ENCODE peak calls at places on chromosomes 16 and 17, in ten cellular contexts. B, F, P, C, W, Z, N, R, G and Y are unnamed samples.

GRCh38 chr16:86354641-86355040 is 155.7 kb upstream of the FOXF1 start:
- DNase-seq in B (no peak), F (no peak), P (no peak), C (no peak), W (no peak), Z (no peak), N (no peak), R (no peak), G (no peak), Y (no peak)

GRCh38 chr16:74836111-74836671 is 61.6 kb upstream of the FA2H start:
- DNase-seq in B (no peak), F (no peak), P (no peak), C (no peak), W (no peak), Z (no peak), N (no peak), R (no peak), G (no peak), Y (no peak)

GRCh38 chr17:63498621-63499195 is 21.8 kb downstream of the ACE start:
- DNase-seq in B (no peak), F (peak; percentile 35), P (no peak), C (no peak), W (no peak), Z (no peak), N (peak; percentile 36), R (no peak), G (no peak), Y (no peak)

GRCh38 chr16:65457084-65457483 is 335.2 kb upstream of the CDH11 start:
- DNase-seq in B (no peak), F (no peak), P (no peak), C (no peak), W (no peak), Z (no peak), N (no peak), R (no peak), G (no peak), Y (no peak)

GRCh38 chr16:2842340-2843000 is 12.4 kb downstream of the ZG16B start:
- DNase-seq in B (peak; percentile 78), F (no peak), P (no peak), C (no peak), W (peak; percentile 32), Z (peak; percentile 80), N (no peak), R (no peak), G (peak; percentile 34), Y (no peak)

GRCh38 chr16:79269211-79269863 is 331.2 kb downstream of the MAF start:
- DNase-seq in B (no peak), F (no peak), P (no peak), C (no peak), W (no peak), Z (no peak), N (no peak), R (no peak), G (no peak), Y (no peak)

GRCh38 chr16:66365588-66365987 is 903 bp upstream of the CDH5 start:
- DNase-seq in B (peak; percentile 74), F (no peak), P (no peak), C (no peak), W (no peak), Z (no peak), N (no peak), R (no peak), G (no peak), Y (no peak)

GRCh38 chr16:12609937-12610699 is 193.6 kb downstream of the CPPED1 start:
- DNase-seq in B (no peak), F (no peak), P (no peak), C (no peak), W (no peak), Z (no peak), N (no peak), R (no peak), G (no peak), Y (no peak)

GRCh38 chr16:31128711-31129567 is 6.6 kb downstream of the PRSS8 start:
- DNase-seq in B (no peak), F (no peak), P (no peak), C (no peak), W (no peak), Z (peak; percentile 84), N (no peak), R (no peak), G (peak; percentile 98), Y (peak; percentile 70)

GRCh38 chr16:53805113-53805512 is 101.2 kb downstream of the FTO start:
- DNase-seq in B (no peak), F (no peak), P (no peak), C (no peak), W (no peak), Z (no peak), N (no peak), R (no peak), G (no peak), Y (no peak)

GRCh38 chr17:36888236-36888957 is 48.9 kb upstream of the LHX1 start:
- DNase-seq in B (no peak), F (no peak), P (no peak), C (no peak), W (no peak), Z (no peak), N (no peak), R (no peak), G (no peak), Y (no peak)

DNA sequence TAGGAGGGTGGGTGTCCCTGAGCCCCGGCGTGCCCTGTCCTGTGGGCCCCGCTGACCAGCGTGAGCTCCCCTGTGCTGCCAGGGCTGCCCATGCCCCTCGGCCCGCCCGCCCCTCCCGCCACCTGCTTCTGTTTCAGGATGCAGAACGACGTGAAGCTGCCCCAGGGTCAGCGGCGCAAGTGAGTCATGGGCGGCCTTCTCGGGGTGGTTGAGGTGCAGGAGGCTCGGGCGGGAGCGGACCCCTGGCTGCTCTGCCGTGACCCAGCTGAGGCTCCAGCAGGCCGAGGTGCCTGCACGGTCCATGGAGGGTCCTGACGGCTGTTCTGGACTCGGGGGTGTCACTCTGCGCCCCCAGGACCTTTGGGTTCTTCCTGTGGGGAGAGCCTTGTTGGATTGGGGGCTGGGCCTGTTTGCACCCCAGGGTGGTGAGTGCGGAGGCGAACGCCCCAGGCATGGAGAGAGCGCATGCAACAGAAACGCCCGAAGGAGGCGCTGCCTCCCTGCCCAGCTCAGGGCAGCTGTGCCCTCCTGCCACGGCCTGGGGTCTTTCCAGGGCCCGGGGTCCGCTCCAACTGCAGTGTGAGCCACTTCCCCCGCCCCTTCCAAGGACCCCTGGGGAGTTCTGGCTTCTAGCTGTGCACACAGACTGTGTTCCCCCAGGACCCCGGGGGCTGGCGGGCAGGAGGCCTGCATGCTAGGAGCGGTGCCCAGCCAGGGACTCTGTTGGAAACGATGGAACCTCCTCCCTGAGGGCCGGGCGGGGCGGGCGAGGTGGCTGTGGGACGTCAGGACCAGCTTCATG is 4.0 kb downstream of the SLC25A10 start:
- DNase-seq in B (peak; percentile 34), F (no peak), P (no peak), C (no peak), W (no peak), Z (peak; percentile 57), N (no peak), R (no peak), G (no peak), Y (no peak)
- TF ChIP-seq CTCF in B (no peak), F (no peak), P (no peak), C (no peak), W (no peak), Z (no peak), N (no peak), R (no peak), G (peak; percentile 4), Y (no peak)

GRCh38 chr17:7894866-7895265 is 6.3 kb downstream of the CHD3 start:
- DNase-seq in B (no peak), F (no peak), P (no peak), C (no peak), W (no peak), Z (peak; percentile 10), N (no peak), R (no peak), G (no peak), Y (no peak)

GRCh38 chr17:7893226-7893880 is 4.8 kb downstream of the CHD3 start:
- DNase-seq in B (no peak), F (no peak), P (no peak), C (no peak), W (no peak), Z (peak; percentile 21), N (no peak), R (no peak), G (no peak), Y (no peak)

GRCh38 chr17:7894226-7894625 is 5.6 kb downstream of the CHD3 start:
- DNase-seq in B (no peak), F (no peak), P (no peak), C (no peak), W (no peak), Z (peak; percentile 31), N (no peak), R (no peak), G (no peak), Y (no peak)

GRCh38 chr17:7897090-7897489 is 8.5 kb downstream of the CHD3 start:
- DNase-seq in B (no peak), F (no peak), P (no peak), C (no peak), W (no peak), Z (peak; percentile 43), N (no peak), R (no peak), G (no peak), Y (no peak)

GRCh38 chr17:7897773-7898172 is 9.2 kb downstream of the CHD3 start:
- DNase-seq in B (no peak), F (no peak), P (no peak), C (no peak), W (no peak), Z (peak; percentile 43), N (no peak), R (no peak), G (peak; percentile 46), Y (no peak)
- TF ChIP-seq CTCF in B (no peak), F (peak; percentile 38), P (peak; percentile 43), C (peak; percentile 30), W (peak; percentile 43), Z (peak; percentile 49), N (peak; percentile 63), R (peak; percentile 57), G (no peak), Y (no peak)

DNA sequence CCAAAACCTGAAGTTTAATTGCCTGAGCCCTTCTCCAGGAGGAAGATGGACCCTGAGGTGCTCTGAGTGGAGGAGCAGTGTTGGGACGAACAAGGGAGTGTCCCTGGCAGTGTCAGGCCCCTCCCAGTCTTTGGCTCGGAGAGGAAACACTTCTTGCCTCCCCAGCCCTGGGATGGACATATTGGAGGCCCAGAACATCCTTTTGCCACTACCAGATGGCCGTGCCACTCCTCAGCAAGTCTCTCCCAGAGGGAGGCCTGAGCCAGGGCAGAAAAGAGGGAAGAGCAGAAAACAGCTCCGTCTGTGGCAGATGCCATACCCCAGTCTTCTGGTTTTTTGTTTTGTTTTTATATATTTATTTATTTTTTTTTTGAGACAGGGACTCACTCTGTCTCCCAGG is 91.5 kb upstream of the CRHR1 start:
- DNase-seq in B (no peak), F (no peak), P (no peak), C (no peak), W (no peak), Z (no peak), N (no peak), R (no peak), G (no peak), Y (no peak)
- TF ChIP-seq CTCF in B (no peak), F (no peak), P (no peak), C (no peak), W (no peak), Z (no peak), N (no peak), R (no peak), G (no peak), Y (no peak)

DNA sequence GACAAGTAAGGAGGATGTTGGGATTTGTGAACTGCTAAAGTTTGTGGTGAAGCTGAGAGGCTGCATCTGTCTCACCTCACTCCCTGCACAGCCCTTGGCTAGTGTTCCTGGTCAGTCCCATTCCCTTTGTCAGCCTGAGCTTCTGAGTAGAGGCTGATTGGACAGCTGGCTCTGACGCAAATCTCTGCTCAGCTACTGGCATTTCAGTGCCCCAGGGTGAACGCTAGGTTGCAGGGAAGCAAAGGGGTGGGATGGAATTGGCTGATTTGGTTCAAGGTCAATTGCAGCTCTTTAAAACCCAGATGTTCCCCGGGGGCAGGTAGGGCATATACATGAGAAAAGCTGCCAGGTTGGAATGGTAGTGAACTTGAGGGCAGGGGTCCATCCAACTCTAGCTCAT is 23.1 kb upstream of the CNOT1 start:
- DNase-seq in B (no peak), F (no peak), P (no peak), C (no peak), W (peak; percentile 8), Z (no peak), N (no peak), R (no peak), G (no peak), Y (no peak)
- TF ChIP-seq CTCF in B (no peak), F (no peak), P (no peak), C (no peak), W (no peak), Z (no peak), N (no peak), R (no peak), G (no peak), Y (no peak)